ENCODE peak calls at places on chromosomes 5 and 9, in eight cellular contexts. One of them, this sample, is unnamed.

GRCh38 chr5:18465833-18466681 is 831.8 kb downstream of the TAF11L14 start:
- DNase-seq in fibroblast of mammary gland: peak
- DNase-seq in H4: peak
- DNase-seq in amniotic epithelial cell: peak
- DNase-seq in amniotic stem cell: peak
- DNase-seq in Right ventricle myocardium superior: no peak
- DNase-seq in activated T-helper 1 cell treated with Interleukin-2 at 50 U/mL for 16 hours: no peak
- DNase-seq in nephron progenitor cell: peak
- DNase-seq in this sample: peak

GRCh38 chr9:33106827-33107621 is 30.6 kb upstream of the SMU1 start:
- DNase-seq in nephron progenitor cell: no peak
- DNase-seq in H4: peak
- DNase-seq in amniotic epithelial cell: peak
- DNase-seq in fibroblast of mammary gland: peak
- DNase-seq in activated T-helper 1 cell treated with Interleukin-2 at 50 U/mL for 16 hours: no peak
- DNase-seq in amniotic stem cell: no peak
- DNase-seq in Right ventricle myocardium superior: peak
- DNase-seq in this sample: peak

GRCh38 chr9:109254317-109254716 is 66.5 kb downstream of the EPB41L4B start:
- DNase-seq in H4: no peak
- DNase-seq in activated T-helper 1 cell treated with Interleukin-2 at 50 U/mL for 16 hours: no peak
- DNase-seq in Right ventricle myocardium superior: no peak
- DNase-seq in amniotic stem cell: no peak
- DNase-seq in amniotic epithelial cell: peak
- DNase-seq in nephron progenitor cell: no peak
- DNase-seq in fibroblast of mammary gland: peak
- DNase-seq in this sample: peak

GRCh38 chr9:89835676-89836075 is 230.9 kb downstream of the GADD45G start:
- DNase-seq in activated T-helper 1 cell treated with Interleukin-2 at 50 U/mL for 16 hours: no peak
- DNase-seq in amniotic stem cell: no peak
- DNase-seq in fibroblast of mammary gland: no peak
- DNase-seq in amniotic epithelial cell: peak
- DNase-seq in H4: no peak
- DNase-seq in Right ventricle myocardium superior: no peak
- DNase-seq in nephron progenitor cell: no peak
- DNase-seq in this sample: no peak

GRCh38 chr9:30799527-30800101 is 1584.8 kb upstream of the ACO1 start:
- DNase-seq in nephron progenitor cell: no peak
- DNase-seq in fibroblast of mammary gland: no peak
- DNase-seq in amniotic stem cell: no peak
- DNase-seq in amniotic epithelial cell: no peak
- DNase-seq in activated T-helper 1 cell treated with Interleukin-2 at 50 U/mL for 16 hours: no peak
- DNase-seq in H4: no peak
- DNase-seq in Right ventricle myocardium superior: no peak
- DNase-seq in this sample: no peak

GRCh38 chr9:98272083-98272482 is 16.6 kb upstream of the TBC1D2 start:
- DNase-seq in fibroblast of mammary gland: no peak
- DNase-seq in amniotic epithelial cell: no peak
- DNase-seq in amniotic stem cell: no peak
- DNase-seq in activated T-helper 1 cell treated with Interleukin-2 at 50 U/mL for 16 hours: no peak
- DNase-seq in nephron progenitor cell: no peak
- DNase-seq in Right ventricle myocardium superior: no peak
- DNase-seq in H4: no peak
- DNase-seq in this sample: no peak

GRCh38 chr5:176497852-176498251 is 39.4 kb downstream of the RNF44 start:
- DNase-seq in fibroblast of mammary gland: peak
- DNase-seq in nephron progenitor cell: no peak
- DNase-seq in activated T-helper 1 cell treated with Interleukin-2 at 50 U/mL for 16 hours: no peak
- DNase-seq in H4: no peak
- DNase-seq in amniotic stem cell: no peak
- DNase-seq in amniotic epithelial cell: peak
- DNase-seq in Right ventricle myocardium superior: no peak
- DNase-seq in this sample: no peak

GRCh38 chr9:99445377-99445891 is 223.4 kb downstream of the SEC61B start:
- DNase-seq in nephron progenitor cell: no peak
- DNase-seq in fibroblast of mammary gland: peak
- DNase-seq in Right ventricle myocardium superior: peak
- DNase-seq in activated T-helper 1 cell treated with Interleukin-2 at 50 U/mL for 16 hours: no peak
- DNase-seq in amniotic stem cell: peak
- DNase-seq in H4: peak
- DNase-seq in amniotic epithelial cell: peak
- DNase-seq in this sample: peak

GRCh38 chr5:151251001-151251551 is 1.9 kb upstream of the GM2A start:
- DNase-seq in Right ventricle myocardium superior: no peak
- DNase-seq in H4: no peak
- DNase-seq in fibroblast of mammary gland: no peak
- DNase-seq in nephron progenitor cell: no peak
- DNase-seq in amniotic epithelial cell: no peak
- DNase-seq in amniotic stem cell: no peak
- DNase-seq in activated T-helper 1 cell treated with Interleukin-2 at 50 U/mL for 16 hours: no peak
- DNase-seq in this sample: no peak

GRCh38 chr5:172370648-172371248 is 83.6 kb downstream of the SH3PXD2B start:
- DNase-seq in fibroblast of mammary gland: peak
- DNase-seq in H4: no peak
- DNase-seq in amniotic stem cell: no peak
- DNase-seq in amniotic epithelial cell: peak
- DNase-seq in activated T-helper 1 cell treated with Interleukin-2 at 50 U/mL for 16 hours: no peak
- DNase-seq in nephron progenitor cell: peak
- DNase-seq in Right ventricle myocardium superior: no peak
- DNase-seq in this sample: peak

GRCh38 chr5:61613679-61614078 is 281.6 kb downstream of the ZSWIM6 start:
- DNase-seq in activated T-helper 1 cell treated with Interleukin-2 at 50 U/mL for 16 hours: no peak
- DNase-seq in amniotic epithelial cell: no peak
- DNase-seq in fibroblast of mammary gland: no peak
- DNase-seq in amniotic stem cell: no peak
- DNase-seq in Right ventricle myocardium superior: no peak
- DNase-seq in nephron progenitor cell: no peak
- DNase-seq in H4: no peak
- DNase-seq in this sample: no peak

GRCh38 chr9:34145165-34145564 is 18.7 kb upstream of the DCAF12 start:
- DNase-seq in amniotic stem cell: no peak
- DNase-seq in activated T-helper 1 cell treated with Interleukin-2 at 50 U/mL for 16 hours: no peak
- DNase-seq in fibroblast of mammary gland: peak
- DNase-seq in nephron progenitor cell: no peak
- DNase-seq in H4: peak
- DNase-seq in Right ventricle myocardium superior: no peak
- DNase-seq in amniotic epithelial cell: peak
- DNase-seq in this sample: peak

This sample was measured in fibroblast of the aortic adventitia.